ENCODE peak calls at places on chromosomes 1 and 21, in nine cellular contexts. V, I, P, D, R, E, F, T and O are unnamed samples.

GRCh38 chr1:30478288-30478687 is 245.1 kb downstream of the MATN1 start:
- DNase-seq in P (no peak), I (peak; percentile 30), V (no peak), T (no peak), E (no peak), D (no peak), R (no peak), F (no peak), O (no peak)

GRCh38 chr1:3480369-3480719 is 25.9 kb downstream of the ARHGEF16 start:
- DNase-seq in V (no peak), D (no peak), P (no peak), I (peak; percentile 88), T (peak; percentile 67), R (no peak), F (no peak), E (no peak), O (no peak)

GRCh38 chr1:193104496-193104905 is 713 bp downstream of the GLRX2 start:
- DNase-seq in P (no peak), V (peak; percentile 27), E (peak; percentile 40), F (peak; percentile 46), R (peak; percentile 73), T (peak; percentile 56), D (peak; percentile 44), I (peak; percentile 70), O (peak; percentile 60)

GRCh38 chr1:60425528-60425927 is 352.0 kb upstream of the C1orf87 start:
- DNase-seq in D (peak; percentile 7), T (no peak), V (no peak), P (no peak), I (no peak), E (no peak), F (no peak), R (no peak), O (peak; percentile 4)

GRCh38 chr1:210231846-210232523 is 611 bp upstream of the SERTAD4 start:
- DNase-seq in I (no peak), D (no peak), T (no peak), R (no peak), V (peak; percentile 46), F (no peak), P (no peak), E (no peak), O (no peak)

GRCh38 chr1:151705739-151706463 is 10.7 kb downstream of the CELF3 start:
- DNase-seq in D (peak; percentile 41), E (no peak), R (no peak), V (no peak), P (no peak), T (peak; percentile 48), I (peak; percentile 54), F (no peak), O (no peak)

GRCh38 chr1:113830039-113830438 is 17.8 kb upstream of the RSBN1 start:
- DNase-seq in T (no peak), R (no peak), E (no peak), D (no peak), F (no peak), P (no peak), V (no peak), I (no peak), O (no peak)

GRCh38 chr1:168216171-168216570 is 9.6 kb upstream of the SFT2D2 start:
- DNase-seq in R (no peak), F (no peak), V (no peak), P (no peak), I (no peak), D (no peak), T (no peak), E (no peak), O (no peak)

GRCh38 chr1:34808051-34808810 is 15.4 kb downstream of the GJA4 start:
- DNase-seq in F (no peak), T (no peak), V (no peak), R (no peak), P (no peak), E (no peak), D (no peak), I (no peak), O (no peak)

GRCh38 chr21:19237603-19238002 is 834.0 kb upstream of the TMPRSS15 start:
- DNase-seq in V (no peak), R (no peak), I (no peak), T (no peak), P (no peak), E (no peak), D (no peak), F (no peak), O (no peak)

GRCh38 chr1:203954788-203955552 is 93.6 kb downstream of the SNRPE start:
- DNase-seq in T (no peak), F (no peak), I (no peak), E (no peak), V (no peak), R (no peak), P (no peak), D (no peak), O (peak; percentile 87)

GRCh38 chr1:210328746-210329488 is at the start of gene HHAT:
- DNase-seq in P (peak; percentile 34), T (peak; percentile 86), V (peak; percentile 67), F (peak; percentile 60), R (peak; percentile 93), E (peak; percentile 82), D (no peak), I (peak; percentile 88), O (peak; percentile 80)

GRCh38 chr1:211830055-211830329 is 571 bp downstream of the LPGAT1 start:
- DNase-seq in D (no peak), E (no peak), T (no peak), P (no peak), R (no peak), F (no peak), I (peak; percentile 48), V (no peak), O (peak; percentile 65)

GRCh38 chr1:85240174-85240601 is 19.3 kb downstream of the C1orf52 start:
- DNase-seq in E (peak; percentile 50), I (no peak), P (no peak), F (no peak), V (no peak), T (no peak), D (peak; percentile 38), R (no peak), O (peak; percentile 25)

GRCh38 chr1:157893681-157894080 is 52.1 kb upstream of the CD5L start:
- DNase-seq in E (no peak), D (no peak), P (no peak), T (no peak), I (no peak), R (no peak), F (no peak), V (no peak), O (no peak)

GRCh38 chr1:2594641-2595131 is 8.1 kb downstream of the PRXL2B start:
- DNase-seq in D (no peak), F (no peak), R (no peak), E (peak; percentile 5), V (no peak), P (no peak), I (peak; percentile 44), T (no peak), O (no peak)

GRCh38 chr1:187051618-187052232 is 223.0 kb downstream of the PLA2G4A start:
- DNase-seq in R (no peak), P (no peak), F (no peak), V (no peak), E (no peak), I (no peak), T (no peak), D (peak; percentile 37), O (peak; percentile 52)

DNA sequence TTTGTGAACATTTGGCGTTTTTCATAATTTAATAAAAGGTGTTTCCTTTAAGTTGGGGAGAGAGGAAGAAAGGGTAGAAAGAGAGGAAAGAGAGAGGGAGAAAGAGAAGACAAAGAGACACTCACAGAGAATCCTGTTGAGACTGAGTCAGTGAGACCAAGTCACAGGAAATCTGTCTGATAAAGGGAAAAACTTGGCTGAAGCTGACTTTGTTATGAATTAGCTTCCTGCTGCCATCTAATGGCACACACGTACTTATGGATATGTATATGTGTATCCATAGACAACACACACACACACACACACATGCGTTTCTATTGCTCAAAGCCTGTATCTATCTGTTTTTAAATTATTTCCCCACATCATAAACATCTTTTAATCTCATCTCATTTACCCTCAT is 42.5 kb upstream of the DISC1 start:
- DNase-seq in E (no peak), F (no peak), I (no peak), R (no peak), D (peak; percentile 46), T (no peak), V (no peak), P (no peak), O (peak; percentile 52)
- TF ChIP-seq CTCF in E (peak; percentile 27), F (no peak), I (no peak), R (no peak), D (no peak), T (no peak), V (no peak), P (no peak), O (peak; percentile 10)

GRCh38 chr1:67429528-67430357 is 459 bp downstream of the SERBP1 start:
- DNase-seq in D (peak; percentile 22), F (peak; percentile 30), R (peak; percentile 53), V (peak; percentile 30), I (peak; percentile 60), P (no peak), T (peak; percentile 26), E (peak; percentile 37), O (peak; percentile 43)
- TF ChIP-seq POLR2A in D (no peak), F (no peak), R (no peak), V (no peak), I (no peak), P (no peak), T (peak; percentile 58), E (no peak), O (peak; percentile 59)

DNA sequence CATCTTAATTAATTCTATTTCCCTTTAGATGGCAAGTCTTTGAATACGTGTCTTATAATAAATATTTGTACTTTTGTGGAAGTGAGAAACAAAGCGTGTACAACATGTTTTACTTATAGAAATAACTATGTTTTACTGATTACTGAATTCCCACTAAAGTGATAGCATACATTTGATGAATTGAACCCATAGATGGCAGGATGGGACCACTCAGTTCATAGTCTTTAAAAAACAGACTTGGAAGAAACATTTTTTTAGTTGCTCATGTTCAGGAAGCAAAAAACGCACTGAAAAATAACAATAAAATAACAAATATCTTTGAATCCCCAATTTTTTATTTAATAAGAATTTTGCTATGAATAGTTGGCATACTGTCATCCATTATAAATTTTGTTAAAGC is 507.1 kb upstream of the ZRANB2 start:
- DNase-seq in V (no peak), P (no peak), E (no peak), D (no peak), R (no peak), T (no peak), F (no peak), I (no peak), O (peak; percentile 40)
- TF ChIP-seq CTCF in V (no peak), P (peak; percentile 5), E (peak; percentile 61), D (no peak), R (peak; percentile 8), T (peak; percentile 46), F (no peak), I (no peak), O (no peak)

DNA sequence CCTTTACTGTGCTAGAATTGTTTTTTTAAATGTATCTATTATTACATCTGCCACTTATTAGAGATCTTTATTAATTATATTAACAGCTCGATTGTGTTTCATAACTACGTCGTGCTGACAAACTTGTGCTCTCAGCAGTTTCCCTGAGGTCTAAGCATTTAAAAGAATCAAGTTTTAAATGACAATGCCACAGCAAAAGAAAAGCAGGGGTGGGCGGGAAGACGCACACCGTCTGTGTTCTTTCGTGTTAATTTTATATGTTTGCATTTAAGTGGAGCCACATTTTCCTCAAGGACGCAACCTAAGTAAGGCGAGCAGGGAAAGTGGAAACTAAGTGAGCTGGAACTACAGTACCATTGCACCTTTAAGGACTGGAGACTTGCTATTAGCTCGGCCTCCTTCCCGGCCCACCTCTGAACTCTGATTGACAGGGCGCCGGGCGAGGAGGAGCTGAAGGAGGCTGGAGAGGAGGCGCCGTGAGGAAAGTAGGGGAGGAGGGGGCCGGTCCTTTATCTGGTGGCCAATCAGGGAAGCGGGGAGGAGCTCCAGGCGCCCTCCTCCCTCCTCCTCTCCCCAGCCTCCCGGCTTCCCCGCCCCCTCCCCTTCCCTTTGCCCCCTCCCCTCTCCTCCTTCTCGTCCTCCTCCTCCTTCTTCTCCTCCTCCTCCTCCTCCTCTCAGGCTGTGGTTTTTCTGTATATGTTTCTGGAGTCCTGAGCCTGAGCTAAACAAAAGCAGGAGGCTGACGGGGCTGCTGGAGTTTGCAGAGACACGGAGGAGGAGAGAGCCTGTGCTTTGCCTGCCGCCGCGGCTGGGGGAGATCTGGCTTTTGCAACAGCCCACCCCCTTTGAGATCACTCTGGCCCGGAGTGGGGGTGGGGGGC is at the start of gene PBX1:
- DNase-seq in T (peak; percentile 97), E (peak; percentile 98), F (peak; percentile 98), P (peak; percentile 94), D (peak; percentile 93), I (peak; percentile 97), V (peak; percentile 97), R (peak; percentile 97), O (peak; percentile 93)
- TF ChIP-seq POLR2A in T (peak; percentile 80), E (peak; percentile 95), F (peak; percentile 45), P (no peak), D (no peak), I (peak; percentile 66), V (peak; percentile 85), R (peak; percentile 91), O (no peak)